ENCODE peak calls at places on chromosome X, in nine cellular contexts. F is ACHN; C is stimulated activated CD4-positive, alpha-beta T cell treated with anti-CD3 and anti-CD28 coated beads, Interleukin-4, amount 100 ng/mL, for 24 hours; I is T follicular helper cell; M is activated CD4-positive, alpha-beta T cell treated with anti-CD3 and anti-CD28 coated beads, Interleukin-2, amount 50 U/mL, for 1 hour; S is 8988T; X is small intestine; Z is stimulated activated CD8-positive, alpha-beta memory T cell treated with anti-CD3 and anti-CD28 coated beads, Interleukin-15, amount 100 ng/mL, for 4 hours; P is iris pigment epithelial cell. D is an unnamed sample.

GRCh38 chrX:154548028-154548316 is 552 bp downstream of the IKBKG start:
- DNase-seq in F (no peak), C (no peak), I (no peak), M (no peak), S (no peak), X (no peak), Z (no peak), P (peak; percentile 55), D (no peak)

GRCh38 chrX:101462892-101463291 is 22.4 kb upstream of the ARMCX4 start:
- DNase-seq in F (peak; percentile 32), C (no peak), I (no peak), M (no peak), S (no peak), X (peak; percentile 8), Z (no peak), P (peak; percentile 36), D (no peak)

GRCh38 chrX:46994096-46994495 is 81.9 kb downstream of the JADE3 start:
- DNase-seq in F (no peak), C (no peak), I (no peak), M (no peak), S (no peak), X (no peak), Z (no peak), P (no peak), D (no peak)

GRCh38 chrX:47384502-47384901 is 14.1 kb downstream of the ZNF157 start:
- DNase-seq in F (peak; percentile 40), C (peak; percentile 73), I (peak; percentile 67), M (peak; percentile 65), S (no peak), X (peak; percentile 74), Z (peak; percentile 45), P (peak; percentile 55), D (peak; percentile 45)

GRCh38 chrX:144566592-144566991 is 680.7 kb upstream of the SPANXN1 start:
- DNase-seq in F (no peak), C (no peak), I (no peak), M (no peak), S (no peak), X (no peak), Z (no peak), P (no peak), D (no peak)

GRCh38 chrX:74535211-74535621 is 79.2 kb downstream of the RLIM start:
- DNase-seq in F (peak; percentile 30), C (no peak), I (no peak), M (no peak), S (no peak), X (peak; percentile 53), Z (no peak), P (peak; percentile 66), D (no peak)

GRCh38 chrX:74104356-74105065 is 199.5 kb upstream of the ZCCHC13 start:
- DNase-seq in F (no peak), C (no peak), I (no peak), M (no peak), S (no peak), X (no peak), Z (no peak), P (peak; percentile 16), D (no peak)

GRCh38 chrX:85569691-85570090 is 190.2 kb upstream of the POF1B start:
- DNase-seq in F (no peak), C (no peak), I (no peak), M (no peak), S (no peak), X (no peak), Z (no peak), P (no peak), D (no peak)

GRCh38 chrX:14363719-14364118 is 165.6 kb upstream of the GLRA2 start:
- DNase-seq in F (no peak), C (no peak), I (no peak), M (no peak), S (no peak), X (no peak), Z (no peak), P (no peak), D (no peak)

GRCh38 chrX:154321624-154322023 is 26.0 kb downstream of the TKTL1 start:
- DNase-seq in F (peak; percentile 8), C (no peak), I (no peak), M (no peak), S (peak; percentile 28), X (peak; percentile 10), Z (no peak), P (no peak), D (no peak)

GRCh38 chrX:88746925-88747324 is at the start of gene CPXCR1:
- DNase-seq in F (no peak), C (no peak), I (no peak), M (no peak), S (no peak), X (no peak), Z (no peak), P (no peak), D (no peak)

GRCh38 chrX:148310402-148311200 is 189.8 kb upstream of the AFF2 start:
- DNase-seq in F (no peak), C (peak; percentile 36), I (peak; percentile 50), M (peak; percentile 33), S (no peak), X (no peak), Z (peak; percentile 27), P (no peak), D (peak; percentile 67)

GRCh38 chrX:132092439-132093065 is 35.3 kb downstream of the FRMD7 start:
- DNase-seq in F (peak; percentile 53), C (peak; percentile 49), I (peak; percentile 28), M (peak; percentile 42), S (peak; percentile 31), X (peak; percentile 57), Z (peak; percentile 0), P (peak; percentile 78), D (peak; percentile 11)

GRCh38 chrX:74492720-74493201 is 71.5 kb downstream of the SLC16A2 start:
- DNase-seq in F (no peak), C (peak; percentile 18), I (no peak), M (peak; percentile 4), S (no peak), X (no peak), Z (no peak), P (no peak), D (peak; percentile 4)

GRCh38 chrX:78029663-78030062 is 60.2 kb upstream of the PGAM4 start:
- DNase-seq in F (peak; percentile 41), C (peak; percentile 3), I (no peak), M (peak; percentile 1), S (no peak), X (peak; percentile 30), Z (no peak), P (peak; percentile 17), D (no peak)

GRCh38 chrX:127128282-127128681 is 308.8 kb downstream of the PRR32 start:
- DNase-seq in F (no peak), C (no peak), I (no peak), M (no peak), S (no peak), X (no peak), Z (no peak), P (no peak), D (no peak)

GRCh38 chrX:13110427-13111324 is 66.3 kb upstream of the FAM9C start:
- DNase-seq in F (peak; percentile 3), C (no peak), I (no peak), M (no peak), S (no peak), X (peak; percentile 88), Z (no peak), P (peak; percentile 96), D (no peak)

GRCh38 chrX:97820170-97820569 is 936.5 kb downstream of the RPA4 start:
- DNase-seq in F (no peak), C (no peak), I (no peak), M (no peak), S (no peak), X (no peak), Z (no peak), P (no peak), D (no peak)

GRCh38 chrX:2793752-2794151 is 35.0 kb upstream of the GYG2 start:
- DNase-seq in F (no peak), C (no peak), I (no peak), M (no peak), S (no peak), X (no peak), Z (no peak), P (no peak), D (no peak)

GRCh38 chrX:29478336-29479069 is 736.9 kb upstream of the MAGEB2 start:
- DNase-seq in F (peak; percentile 31), C (no peak), I (no peak), M (no peak), S (peak; percentile 23), X (no peak), Z (no peak), P (peak; percentile 37), D (no peak)

GRCh38 chrX:133966199-133966598 is 19.2 kb downstream of the GPC3 start:
- DNase-seq in F (no peak), C (no peak), I (no peak), M (no peak), S (no peak), X (no peak), Z (no peak), P (no peak), D (no peak)

GRCh38 chrX:19723427-19723826 is 164.0 kb downstream of the SH3KBP1 start:
- DNase-seq in F (peak; percentile 40), C (no peak), I (no peak), M (no peak), S (no peak), X (no peak), Z (no peak), P (peak; percentile 42), D (no peak)

GRCh38 chrX:136752796-136753195 is 27.9 kb downstream of the ARHGEF6 start:
- DNase-seq in F (peak; percentile 0), C (no peak), I (no peak), M (no peak), S (no peak), X (no peak), Z (no peak), P (no peak), D (no peak)

GRCh38 chrX:24990585-24990984 is 25.2 kb downstream of the ARX start:
- DNase-seq in F (no peak), C (no peak), I (no peak), M (no peak), S (no peak), X (no peak), Z (no peak), P (peak; percentile 9), D (no peak)

GRCh38 chrX:35841872-35842271 is 43.7 kb downstream of the MAGEB16 start:
- DNase-seq in F (no peak), C (no peak), I (no peak), M (no peak), S (no peak), X (no peak), Z (no peak), P (no peak), D (no peak)

GRCh38 chrX:139156356-139156755 is 374.2 kb upstream of the F9 start:
- DNase-seq in F (no peak), C (no peak), I (no peak), M (no peak), S (no peak), X (no peak), Z (no peak), P (no peak), D (no peak)

GRCh38 chrX:138011461-138011860 is 445.5 kb downstream of the ZIC3 start:
- DNase-seq in F (no peak), C (no peak), I (no peak), M (no peak), S (no peak), X (no peak), Z (no peak), P (no peak), D (no peak)

GRCh38 chrX:34631826-34632225 is 25.3 kb downstream of the TMEM47 start:
- DNase-seq in F (no peak), C (no peak), I (no peak), M (no peak), S (no peak), X (no peak), Z (no peak), P (peak; percentile 36), D (no peak)

GRCh38 chrX:11449613-11450012 is 156.4 kb downstream of the AMELX start:
- DNase-seq in F (no peak), C (no peak), I (no peak), M (no peak), S (no peak), X (no peak), Z (no peak), P (no peak), D (no peak)

GRCh38 chrX:13836575-13836974 is 19.7 kb upstream of the GPM6B start:
- DNase-seq in F (no peak), C (no peak), I (no peak), M (no peak), S (no peak), X (no peak), Z (no peak), P (no peak), D (no peak)

GRCh38 chrX:460823-461640 is 74.3 kb upstream of the PPP2R3B start:
- DNase-seq in F (no peak), C (no peak), I (no peak), M (no peak), S (no peak), X (no peak), Z (no peak), P (no peak), D (no peak)

D was measured in T-cell.